ENCODE peak calls at places on chromosomes 3 and 15, in five cellular contexts. A is HepG2, S is A549, V is K562, L is GM12878. O is an unnamed sample.
A peak's percentile ranks its signal among the peaks of the same experiment; 100 is the strongest.

GRCh38 chr3:75692061-75692460 is 27.9 kb downstream of the FRG2C start:
- DNase-seq in S (no peak), L (no peak), A (no peak), V (no peak), O (no peak)

GRCh38 chr3:132038198-132038825 is 3.5 kb upstream of the CPNE4 start:
- DNase-seq in V (peak; percentile 3), L (no peak), A (peak; percentile 10), S (peak; percentile 48), O (peak; percentile 73)

GRCh38 chr15:64461577-64462162 is 1.3 kb downstream of the ZNF609 start:
- DNase-seq in L (no peak), S (peak; percentile 20), V (peak; percentile 96), A (peak; percentile 6), O (peak; percentile 56)

GRCh38 chr3:168807426-168807825 is 711.7 kb upstream of the GOLIM4 start:
- DNase-seq in L (no peak), A (no peak), S (no peak), V (no peak), O (peak; percentile 66)

GRCh38 chr3:115146032-115146417 is 1.1 kb downstream of the ZBTB20 start:
- DNase-seq in V (peak; percentile 62), A (peak; percentile 59), L (no peak), S (peak; percentile 84), O (peak; percentile 55)

GRCh38 chr15:37261685-37262084 is 161.3 kb upstream of the MEIS2 start:
- DNase-seq in L (no peak), A (no peak), S (no peak), V (no peak), O (no peak)

GRCh38 chr15:64180235-64180824 is 17.5 kb upstream of the PPIB start:
- DNase-seq in S (no peak), V (no peak), L (peak; percentile 45), A (no peak), O (peak; percentile 52)

GRCh38 chr3:12965999-12966846 is 107.0 kb downstream of the IQSEC1 start:
- DNase-seq in L (no peak), V (no peak), A (no peak), S (no peak), O (no peak)

GRCh38 chr3:184011230-184011876 is 6.3 kb downstream of the ABCC5 start:
- DNase-seq in A (no peak), V (no peak), L (no peak), S (no peak), O (no peak)

GRCh38 chr15:98503970-98504369 is 144.4 kb upstream of the IGF1R start:
- DNase-seq in A (no peak), V (no peak), S (no peak), L (no peak), O (no peak)

GRCh38 chr15:98506172-98506571 is 142.2 kb upstream of the IGF1R start:
- DNase-seq in V (no peak), A (no peak), S (no peak), L (no peak), O (no peak)

GRCh38 chr15:98505611-98506031 is 142.7 kb upstream of the IGF1R start:
- DNase-seq in S (no peak), V (no peak), L (no peak), A (no peak), O (no peak)

GRCh38 chr15:98506711-98507110 is 141.6 kb upstream of the IGF1R start:
- DNase-seq in V (no peak), S (no peak), A (no peak), L (no peak), O (no peak)

DNA sequence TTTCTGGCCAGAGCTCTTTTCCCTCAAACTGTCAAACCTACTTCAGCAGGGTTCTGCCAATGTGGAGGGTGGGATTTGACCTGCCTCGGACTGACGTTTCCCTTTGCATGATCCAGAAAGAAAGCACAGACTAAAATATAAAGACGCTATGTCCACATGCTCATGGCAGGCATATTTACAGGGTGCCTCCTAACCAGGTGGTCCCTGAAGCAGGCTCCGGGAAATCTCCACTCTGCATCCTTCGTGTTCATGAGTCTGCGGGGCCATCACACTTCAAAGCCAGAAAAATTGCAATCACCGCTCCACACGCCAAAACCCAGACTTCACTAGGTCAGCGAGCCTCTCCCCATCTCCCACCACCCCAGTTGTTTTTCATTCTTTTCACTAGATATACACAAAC is 143.3 kb upstream of the IGF1R start:
- DNase-seq in V (no peak), S (no peak), A (no peak), L (no peak), O (no peak)
- H3K4me2 ChIP-seq in V (no peak overlapping the region), S (no peak overlapping the region), A (no peak overlapping the region), L (no peak overlapping the region), O (no peak overlapping the region)

DNA sequence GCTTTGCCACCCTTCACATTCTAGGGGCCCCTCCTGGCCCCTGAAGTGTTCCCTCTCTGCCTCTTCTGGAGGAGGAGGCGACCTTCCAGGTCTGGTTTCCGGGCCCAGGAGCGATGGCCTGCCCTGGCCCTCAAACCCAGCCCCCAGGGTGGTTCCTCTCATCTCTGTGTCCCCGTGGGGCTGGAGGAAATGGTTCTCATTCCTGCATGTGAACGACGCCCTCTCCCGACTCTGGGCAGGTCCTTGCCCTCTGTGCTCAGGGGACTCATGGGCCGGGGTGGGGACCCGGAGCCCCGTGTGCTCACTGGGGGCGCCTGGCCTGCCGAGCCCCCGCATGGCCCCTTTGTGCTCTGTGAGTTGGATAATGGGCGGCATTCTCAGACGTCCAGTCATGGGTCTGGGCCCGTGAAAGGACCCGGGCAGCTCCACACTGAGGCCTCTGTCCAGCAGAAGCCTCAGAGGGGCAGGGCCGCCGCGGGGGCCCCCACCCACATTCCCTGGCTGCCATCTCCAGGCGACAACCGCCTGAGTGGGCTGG is 5.4 kb upstream of the PLXND1 start:
- DNase-seq in A (peak; percentile 70), L (no peak), V (no peak), S (peak; percentile 75), O (peak; percentile 85)
- TF ChIP-seq JUNB in A (no peak), L (no peak), V (no peak), S (no peak), O (no peak)

GRCh38 chr3:53243165-53243564 is 12.7 kb downstream of the TKT start:
- DNase-seq in S (peak; percentile 60), V (no peak), A (no peak), L (no peak), O (peak; percentile 58)

GRCh38 chr3:53240989-53241972 is 14.5 kb downstream of the TKT start:
- DNase-seq in S (no peak), L (no peak), V (no peak), A (no peak), O (no peak)

GRCh38 chr3:53243785-53244184 is 12.0 kb downstream of the TKT start:
- DNase-seq in A (no peak), S (no peak), V (no peak), L (no peak), O (peak; percentile 30)

GRCh38 chr3:53242155-53242554 is 13.7 kb downstream of the TKT start:
- DNase-seq in A (no peak), L (no peak), V (no peak), S (no peak), O (no peak)

GRCh38 chr3:53242642-53243041 is 13.2 kb downstream of the TKT start:
- DNase-seq in S (no peak), V (no peak), L (no peak), A (no peak), O (no peak)
- H3K4me2 ChIP-seq in S (peak overlapping the region; percentile 74), V (no peak overlapping the region), L (no peak overlapping the region), A (no peak overlapping the region), O (no peak overlapping the region)

GRCh38 chr3:116150655-116151054 is 294.6 kb downstream of the LSAMP start:
- DNase-seq in L (no peak), V (no peak), S (no peak), A (no peak), O (no peak)

GRCh38 chr3:116154389-116154788 is 290.9 kb downstream of the LSAMP start:
- DNase-seq in V (no peak), S (no peak), A (no peak), L (no peak), O (peak; percentile 63)

GRCh38 chr3:116145613-116146012 is 299.7 kb downstream of the LSAMP start:
- DNase-seq in L (no peak), V (no peak), A (no peak), S (no peak), O (no peak)

GRCh38 chr3:116153174-116153573 is 292.1 kb downstream of the LSAMP start:
- DNase-seq in L (no peak), A (no peak), V (no peak), S (no peak), O (no peak)

DNA sequence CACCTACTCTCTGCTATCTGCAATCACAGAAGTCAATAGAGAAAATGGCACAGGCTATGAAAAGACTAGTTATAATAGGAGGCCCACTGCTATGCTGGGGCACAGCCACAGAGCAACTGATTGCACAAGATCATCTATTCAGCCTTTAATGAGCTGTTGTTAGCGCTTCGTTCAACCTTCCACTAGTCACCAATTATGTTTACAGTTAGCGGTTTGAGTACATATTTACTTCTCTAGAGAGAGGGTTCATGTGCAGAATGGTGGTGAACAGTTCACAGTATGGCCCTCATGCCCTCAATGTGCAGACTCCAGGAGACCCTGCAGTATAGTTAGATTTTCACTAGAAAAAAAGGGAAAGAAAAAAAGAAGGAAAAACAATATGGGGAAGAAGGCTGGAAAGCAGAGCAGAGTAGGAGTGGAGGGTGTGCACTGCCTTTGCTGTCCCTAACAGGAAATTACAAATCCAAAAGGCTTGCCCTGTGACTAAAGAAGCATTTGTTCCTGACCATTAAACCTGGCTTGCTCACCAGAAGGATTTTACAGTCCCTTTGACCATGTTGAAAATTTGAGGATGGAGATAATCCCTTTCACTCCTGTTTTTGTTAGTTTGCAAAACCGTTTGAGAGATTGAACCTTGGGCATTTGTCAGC is 296.3 kb downstream of the LSAMP start:
- DNase-seq in L (no peak), V (no peak), A (peak; percentile 1), S (no peak), O (no peak)
- TF ChIP-seq JUNB in L (no peak), V (no peak), A (no peak), S (no peak), O (no peak)

GRCh38 chr15:43412096-43412495 is 41.2 kb downstream of the TUBGCP4 start:
- DNase-seq in A (no peak), S (no peak), L (no peak), V (no peak), O (no peak)
- H3K4me2 ChIP-seq in A (no peak overlapping the region), S (no peak overlapping the region), L (no peak overlapping the region), V (no peak overlapping the region), O (no peak overlapping the region)

DNA sequence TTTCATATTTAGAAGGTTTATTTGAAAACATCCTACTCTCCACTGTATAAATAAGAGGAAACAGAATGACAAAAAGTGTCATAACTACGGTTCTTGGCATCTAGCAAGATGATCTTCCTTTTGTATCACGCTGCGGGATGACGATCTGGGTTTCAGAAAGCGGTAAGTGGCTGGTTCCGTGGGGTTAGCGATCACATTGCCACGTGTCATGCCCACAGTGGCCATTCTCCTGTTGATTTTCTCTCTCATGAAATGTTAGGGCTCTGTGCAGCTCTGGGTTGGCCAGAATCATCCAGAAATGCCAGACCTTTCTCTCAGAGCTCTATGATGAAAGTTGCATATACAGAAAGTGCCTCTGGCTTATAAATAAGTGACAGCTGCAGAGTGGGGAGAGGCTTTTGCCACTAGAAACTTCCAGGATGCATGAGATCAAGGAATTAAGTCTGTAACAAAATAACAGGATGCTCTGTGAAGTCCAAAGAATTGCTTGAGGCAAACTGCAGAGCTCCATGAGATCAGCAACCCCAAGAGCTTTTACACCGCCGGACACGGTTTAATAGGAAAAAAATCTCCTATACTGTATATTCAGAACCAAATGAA is 71.6 kb downstream of the ABTB1 start:
- DNase-seq in L (no peak), V (no peak), S (no peak), A (no peak), O (no peak)
- TF ChIP-seq JUNB in L (no peak), V (no peak), S (no peak), A (no peak), O (no peak)

GRCh38 chr3:52434080-52434479 is 10.8 kb downstream of the SEMA3G start:
- DNase-seq in L (no peak), A (no peak), V (peak; percentile 23), S (no peak), O (no peak)
- H3K4me2 ChIP-seq in L (no peak overlapping the region), A (no peak overlapping the region), V (peak overlapping the region; percentile 17), S (no peak overlapping the region), O (no peak overlapping the region)

O was measured in GM23338.